ENCODE peak calls at places on chromosomes 1 and 21, in four cellular contexts. One of them, this sample, is unnamed.

GRCh38 chr1:9181990-9182783 is 52.4 kb upstream of the H6PD start:
- DNase-seq in keratinocyte: peak
- DNase-seq in Peyer's patch: no peak
- DNase-seq in neural progenitor cell: peak
- DNase-seq in this sample: peak

GRCh38 chr1:94325379-94326302 is 88.3 kb upstream of the ARHGAP29 start:
- DNase-seq in neural progenitor cell: no peak
- DNase-seq in keratinocyte: peak
- DNase-seq in Peyer's patch: no peak
- DNase-seq in this sample: no peak

GRCh38 chr1:55997550-55997949 is 581.8 kb downstream of the PLPP3 start:
- DNase-seq in keratinocyte: no peak
- DNase-seq in Peyer's patch: no peak
- DNase-seq in neural progenitor cell: no peak
- DNase-seq in this sample: no peak

GRCh38 chr1:20483833-20484525 is 2.0 kb downstream of the CAMK2N1 start:
- DNase-seq in neural progenitor cell: peak
- DNase-seq in keratinocyte: no peak
- DNase-seq in Peyer's patch: no peak
- DNase-seq in this sample: peak

GRCh38 chr1:42735477-42736105 is 4.4 kb downstream of the CLDN19 start:
- DNase-seq in neural progenitor cell: no peak
- DNase-seq in keratinocyte: peak
- DNase-seq in Peyer's patch: no peak
- DNase-seq in this sample: no peak

GRCh38 chr21:42593007-42593814 is 60.2 kb upstream of the PDE9A start:
- DNase-seq in neural progenitor cell: peak
- DNase-seq in Peyer's patch: peak
- DNase-seq in keratinocyte: no peak
- DNase-seq in this sample: peak

GRCh38 chr1:178408869-178409268 is 87.9 kb downstream of the CLEC20A start:
- DNase-seq in neural progenitor cell: no peak
- DNase-seq in Peyer's patch: no peak
- DNase-seq in keratinocyte: no peak
- DNase-seq in this sample: no peak

GRCh38 chr1:212967767-212968166 is 17.4 kb downstream of the VASH2 start:
- DNase-seq in keratinocyte: no peak
- DNase-seq in Peyer's patch: no peak
- DNase-seq in neural progenitor cell: peak
- DNase-seq in this sample: no peak

GRCh38 chr1:168734946-168735345 is 5.9 kb upstream of the DPT start:
- DNase-seq in keratinocyte: no peak
- DNase-seq in Peyer's patch: no peak
- DNase-seq in neural progenitor cell: no peak
- DNase-seq in this sample: no peak

GRCh38 chr21:44485254-44485793 is 30.0 kb downstream of the LRRC3 start:
- DNase-seq in Peyer's patch: peak
- DNase-seq in neural progenitor cell: peak
- DNase-seq in keratinocyte: no peak
- DNase-seq in this sample: no peak

GRCh38 chr1:90925928-90926869 is 95.6 kb downstream of the ZNF644 start:
- DNase-seq in keratinocyte: peak
- DNase-seq in Peyer's patch: no peak
- DNase-seq in neural progenitor cell: peak
- DNase-seq in this sample: no peak

GRCh38 chr1:67084765-67085318 is 30.9 kb upstream of the SLC35D1 start:
- DNase-seq in neural progenitor cell: no peak
- DNase-seq in keratinocyte: no peak
- DNase-seq in Peyer's patch: no peak
- DNase-seq in this sample: no peak

GRCh38 chr1:16088996-16089395 is 15.5 kb upstream of the FAM131C start:
- DNase-seq in keratinocyte: no peak
- DNase-seq in neural progenitor cell: no peak
- DNase-seq in Peyer's patch: no peak
- DNase-seq in this sample: no peak

GRCh38 chr21:16563795-16564194 is 834.0 kb downstream of the USP25 start:
- DNase-seq in keratinocyte: no peak
- DNase-seq in neural progenitor cell: peak
- DNase-seq in Peyer's patch: no peak
- DNase-seq in this sample: peak

GRCh38 chr1:159204791-159205141 is at the start of gene ACKR1:
- DNase-seq in neural progenitor cell: no peak
- DNase-seq in Peyer's patch: no peak
- DNase-seq in keratinocyte: no peak
- DNase-seq in this sample: no peak

GRCh38 chr1:77832889-77833288 is 53.4 kb downstream of the MIGA1 start:
- DNase-seq in neural progenitor cell: no peak
- DNase-seq in Peyer's patch: no peak
- DNase-seq in keratinocyte: no peak
- DNase-seq in this sample: no peak

GRCh38 chr1:235417101-235417697 is 50.0 kb downstream of the TBCE start:
- DNase-seq in Peyer's patch: peak
- DNase-seq in keratinocyte: peak
- DNase-seq in neural progenitor cell: peak
- DNase-seq in this sample: peak

GRCh38 chr1:9826087-9826486 is 2.3 kb upstream of the CLSTN1 start:
- DNase-seq in neural progenitor cell: no peak
- DNase-seq in Peyer's patch: no peak
- DNase-seq in keratinocyte: no peak
- DNase-seq in this sample: no peak

GRCh38 chr1:36911631-36912364 is 122.5 kb downstream of the GRIK3 start:
- DNase-seq in Peyer's patch: no peak
- DNase-seq in keratinocyte: no peak
- DNase-seq in neural progenitor cell: no peak
- DNase-seq in this sample: no peak

GRCh38 chr1:19577001-19577400 is 67.1 kb upstream of the NBL1 start:
- DNase-seq in neural progenitor cell: no peak
- DNase-seq in keratinocyte: no peak
- DNase-seq in Peyer's patch: no peak
- DNase-seq in this sample: no peak

GRCh38 chr1:86409416-86410021 is 13.4 kb upstream of the ODF2L start:
- DNase-seq in keratinocyte: no peak
- DNase-seq in Peyer's patch: no peak
- DNase-seq in neural progenitor cell: peak
- DNase-seq in this sample: no peak

GRCh38 chr1:246113555-246114095 is 393.5 kb downstream of the SMYD3 start:
- DNase-seq in Peyer's patch: no peak
- DNase-seq in neural progenitor cell: no peak
- DNase-seq in keratinocyte: no peak
- DNase-seq in this sample: no peak

GRCh38 chr1:8423702-8424538 is 106.0 kb downstream of the SLC45A1 start:
- DNase-seq in keratinocyte: no peak
- DNase-seq in neural progenitor cell: peak
- DNase-seq in Peyer's patch: peak
- DNase-seq in this sample: peak

GRCh38 chr1:102191723-102192122 is 195.0 kb upstream of the OLFM3 start:
- DNase-seq in Peyer's patch: no peak
- DNase-seq in keratinocyte: no peak
- DNase-seq in neural progenitor cell: peak
- DNase-seq in this sample: peak

GRCh38 chr1:177909416-177909815 is 60.4 kb downstream of the SEC16B start:
- DNase-seq in neural progenitor cell: no peak
- DNase-seq in Peyer's patch: no peak
- DNase-seq in keratinocyte: no peak
- DNase-seq in this sample: no peak

GRCh38 chr1:235004840-235005391 is 123.7 kb downstream of the TOMM20 start:
- DNase-seq in Peyer's patch: no peak
- DNase-seq in neural progenitor cell: no peak
- DNase-seq in keratinocyte: no peak
- DNase-seq in this sample: no peak

GRCh38 chr1:223811634-223812101 is 34.1 kb downstream of the TP53BP2 start:
- DNase-seq in Peyer's patch: no peak
- DNase-seq in keratinocyte: no peak
- DNase-seq in neural progenitor cell: no peak
- DNase-seq in this sample: no peak

GRCh38 chr1:97849350-97850339 is 71.2 kb downstream of the DPYD start:
- DNase-seq in keratinocyte: peak
- DNase-seq in Peyer's patch: no peak
- DNase-seq in neural progenitor cell: no peak
- DNase-seq in this sample: no peak

GRCh38 chr1:48616710-48617109 is 144.7 kb upstream of the SPATA6 start:
- DNase-seq in Peyer's patch: no peak
- DNase-seq in keratinocyte: no peak
- DNase-seq in neural progenitor cell: no peak
- DNase-seq in this sample: no peak

GRCh38 chr1:62572476-62572875 is 24.8 kb upstream of the ANGPTL3 start:
- DNase-seq in neural progenitor cell: no peak
- DNase-seq in Peyer's patch: no peak
- DNase-seq in keratinocyte: no peak
- DNase-seq in this sample: no peak

GRCh38 chr1:56973898-56974752 is 8.3 kb upstream of the C8B start:
- DNase-seq in Peyer's patch: no peak
- DNase-seq in neural progenitor cell: no peak
- DNase-seq in keratinocyte: no peak
- DNase-seq in this sample: no peak

GRCh38 chr1:231421616-231421970 is 494 bp downstream of the EGLN1 start:
- DNase-seq in Peyer's patch: peak
- DNase-seq in neural progenitor cell: no peak
- DNase-seq in keratinocyte: no peak
- DNase-seq in this sample: no peak

GRCh38 chr1:199297174-199297573 is 658.3 kb downstream of the PTPRC start:
- DNase-seq in Peyer's patch: no peak
- DNase-seq in keratinocyte: no peak
- DNase-seq in neural progenitor cell: no peak
- DNase-seq in this sample: no peak

GRCh38 chr1:117562581-117563491 is 43.0 kb upstream of the TENT5C start:
- DNase-seq in Peyer's patch: no peak
- DNase-seq in neural progenitor cell: no peak
- DNase-seq in keratinocyte: no peak
- DNase-seq in this sample: peak

GRCh38 chr1:29259802-29260441 is 23.6 kb downstream of the PTPRU start:
- DNase-seq in keratinocyte: no peak
- DNase-seq in Peyer's patch: no peak
- DNase-seq in neural progenitor cell: peak
- DNase-seq in this sample: peak

DNA sequence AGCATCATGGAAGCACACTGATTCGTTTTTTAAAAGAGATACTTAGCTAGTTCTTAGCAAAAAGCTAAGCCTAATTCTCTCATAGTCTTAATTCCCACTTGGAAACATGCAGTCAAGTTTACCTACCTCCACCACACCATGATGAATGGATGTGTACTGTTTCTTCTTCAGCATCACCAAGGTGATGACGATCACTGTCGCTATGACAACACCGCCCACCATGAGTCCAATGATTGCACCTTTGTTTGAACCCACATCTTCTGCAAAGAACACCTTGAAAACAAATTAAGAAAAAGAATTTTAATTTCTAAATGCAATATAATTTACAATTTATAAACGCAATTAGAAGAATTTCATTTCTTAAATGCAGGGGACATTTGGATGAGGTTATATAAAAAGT is 156.8 kb downstream of the GABPA start:
- DNase-seq in keratinocyte: no peak
- DNase-seq in neural progenitor cell: no peak
- DNase-seq in Peyer's patch: no peak
- DNase-seq in this sample: no peak
- H3K4me3 ChIP-seq in keratinocyte: no peak
- H3K4me3 ChIP-seq in neural progenitor cell: no peak
- H3K4me3 ChIP-seq in Peyer's patch: no peak
- H3K4me3 ChIP-seq in this sample: no peak

GRCh38 chr1:206471415-206471801 is 1.1 kb downstream of the IKBKE start:
- DNase-seq in keratinocyte: no peak
- DNase-seq in neural progenitor cell: no peak
- DNase-seq in Peyer's patch: no peak
- DNase-seq in this sample: no peak

GRCh38 chr1:206472886-206473285 is 2.6 kb downstream of the IKBKE start:
- DNase-seq in keratinocyte: no peak
- DNase-seq in neural progenitor cell: no peak
- DNase-seq in Peyer's patch: no peak
- DNase-seq in this sample: no peak

GRCh38 chr1:206472454-206472853 is 2.2 kb downstream of the IKBKE start:
- DNase-seq in Peyer's patch: peak
- DNase-seq in keratinocyte: no peak
- DNase-seq in neural progenitor cell: peak
- DNase-seq in this sample: no peak

GRCh38 chr1:206470692-206471414 is 577 bp downstream of the IKBKE start:
- DNase-seq in neural progenitor cell: peak
- DNase-seq in Peyer's patch: peak
- DNase-seq in keratinocyte: no peak
- DNase-seq in this sample: peak

GRCh38 chr1:206471993-206472392 is 1.7 kb downstream of the IKBKE start:
- DNase-seq in neural progenitor cell: no peak
- DNase-seq in Peyer's patch: no peak
- DNase-seq in keratinocyte: no peak
- DNase-seq in this sample: no peak
- TF ChIP-seq CTCF in neural progenitor cell: no peak
- TF ChIP-seq CTCF in Peyer's patch: no peak
- TF ChIP-seq CTCF in keratinocyte: no peak
- TF ChIP-seq CTCF in this sample: no peak

DNA sequence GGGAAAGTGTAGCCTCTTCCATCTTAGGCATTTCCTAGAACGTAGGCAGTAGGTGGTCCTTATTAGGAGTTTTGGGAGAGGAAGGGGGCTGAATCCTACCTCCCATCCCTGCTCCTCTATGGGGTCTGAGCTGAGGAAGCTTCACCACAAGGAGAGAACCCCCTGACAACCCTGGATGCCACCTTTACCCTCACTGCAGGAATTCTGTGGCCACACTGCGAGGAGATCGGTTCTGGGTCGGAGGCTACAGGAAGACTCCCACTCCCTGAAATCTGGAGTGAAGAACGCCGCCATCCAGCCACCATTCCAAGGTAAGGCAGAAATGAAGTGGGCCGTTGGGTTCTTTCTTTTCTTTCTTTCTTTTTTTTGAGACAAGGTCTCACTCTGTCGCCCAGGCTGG is 1.5 kb downstream of the MX1 start:
- DNase-seq in keratinocyte: no peak
- DNase-seq in Peyer's patch: no peak
- DNase-seq in neural progenitor cell: no peak
- DNase-seq in this sample: no peak
- H3K4me3 ChIP-seq in keratinocyte: no peak
- H3K4me3 ChIP-seq in Peyer's patch: no peak
- H3K4me3 ChIP-seq in neural progenitor cell: no peak
- H3K4me3 ChIP-seq in this sample: no peak

DNA sequence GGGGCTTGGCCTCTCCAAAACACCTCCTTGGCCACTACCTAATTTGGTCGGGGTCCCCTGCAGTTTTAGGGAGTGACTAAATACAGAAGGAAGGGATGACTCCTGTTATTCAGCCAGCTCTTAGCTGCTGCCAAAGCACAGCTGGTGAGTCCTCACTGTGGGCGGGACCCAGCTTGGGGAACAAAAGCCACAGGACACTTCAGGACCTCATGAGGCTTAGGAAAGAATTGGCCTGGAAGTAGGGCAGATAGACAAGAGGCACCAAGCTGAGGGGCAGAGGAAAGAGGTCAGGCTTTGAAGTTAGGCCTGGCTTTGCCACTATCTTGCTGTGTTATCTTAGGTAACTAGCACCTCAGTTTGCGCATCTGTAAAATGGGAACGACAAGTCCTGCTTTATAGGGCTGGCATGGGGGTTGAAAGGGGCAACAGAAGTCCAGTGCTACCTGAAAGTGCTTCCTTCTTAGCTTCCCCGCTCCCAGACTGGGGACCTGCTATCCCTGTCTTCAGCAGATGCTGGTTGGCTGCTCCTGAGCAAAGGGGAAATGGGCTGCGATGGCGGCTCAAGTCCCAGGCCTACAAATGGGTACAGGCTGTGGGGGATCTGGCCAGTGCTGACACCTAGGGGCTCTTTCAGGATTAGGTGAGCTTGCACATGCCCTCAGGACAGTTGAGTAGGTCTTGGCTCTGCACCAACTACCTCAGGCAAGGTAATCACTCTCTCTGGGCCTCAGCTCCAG is 15.7 kb downstream of the IFI6 start:
- DNase-seq in keratinocyte: no peak
- DNase-seq in Peyer's patch: no peak
- DNase-seq in neural progenitor cell: peak
- DNase-seq in this sample: peak
- TF ChIP-seq CTCF in keratinocyte: no peak
- TF ChIP-seq CTCF in Peyer's patch: no peak
- TF ChIP-seq CTCF in neural progenitor cell: no peak
- TF ChIP-seq CTCF in this sample: no peak